ENCODE peak calls at places on chromosome 22, in seven cellular contexts. Y is upper lobe of left lung, Z is heart left ventricle, M is IMR-90, V is fibroblast of lung, C is left ventricle myocardium inferior, N is colonic mucosa. G is an unnamed sample.

GRCh38 chr22:17106785-17107546 is 14.2 kb downstream of the TMEM121B start:
- DNase-seq in M (no peak), C (no peak), N (no peak), V (no peak), Y (peak; percentile 54), Z (peak; percentile 37), G (no peak)

GRCh38 chr22:29154364-29155048 is 51.2 kb upstream of the EMID1 start:
- DNase-seq in V (peak; percentile 64), Y (peak; percentile 85), M (peak; percentile 51), C (peak; percentile 73), Z (peak; percentile 76), N (peak; percentile 74), G (peak; percentile 24)

GRCh38 chr22:46589141-46589748 is 30.9 kb upstream of the GRAMD4 start:
- DNase-seq in M (no peak), Y (no peak), N (no peak), Z (peak; percentile 26), V (no peak), C (peak; percentile 13), G (no peak)

GRCh38 chr22:27100789-27101188 is 443.4 kb downstream of the MIAT start:
- DNase-seq in C (no peak), V (no peak), M (peak; percentile 45), N (no peak), Y (no peak), Z (no peak), G (no peak)

GRCh38 chr22:38309614-38310517 is 7.4 kb downstream of the CSNK1E start:
- DNase-seq in N (no peak), M (no peak), V (peak; percentile 42), Y (no peak), Z (no peak), C (no peak), G (peak; percentile 51)

GRCh38 chr22:17961443-17961729 is 63.0 kb downstream of the MICAL3 start:
- DNase-seq in N (no peak), C (no peak), M (no peak), Y (no peak), Z (no peak), V (no peak), G (no peak)

GRCh38 chr22:26718905-26719304 is 61.5 kb downstream of the MIAT start:
- DNase-seq in V (peak; percentile 80), N (no peak), Y (no peak), Z (no peak), M (peak; percentile 91), C (no peak), G (peak; percentile 90)

GRCh38 chr22:30864441-30865420 is 103.8 kb downstream of the MORC2 start:
- DNase-seq in V (no peak), M (no peak), Y (peak; percentile 15), N (no peak), C (no peak), Z (no peak), G (no peak)

GRCh38 chr22:27810566-27810965 is 9.0 kb upstream of the MN1 start:
- DNase-seq in C (peak; percentile 62), V (peak; percentile 77), Z (peak; percentile 80), M (peak; percentile 68), Y (no peak), N (peak; percentile 38), G (peak; percentile 82)

GRCh38 chr22:35987487-35987886 is 41.1 kb downstream of the RBFOX2 start:
- DNase-seq in Y (no peak), M (peak; percentile 58), Z (no peak), V (peak; percentile 61), N (no peak), C (no peak), G (peak; percentile 59)

GRCh38 chr22:26045051-26045450 is 124.2 kb upstream of the SEZ6L start:
- DNase-seq in Z (no peak), M (no peak), Y (no peak), C (no peak), V (no peak), N (no peak), G (no peak)

GRCh38 chr22:41833369-41834004 is 582 bp downstream of the SREBF2 start:
- DNase-seq in V (peak; percentile 20), N (peak; percentile 57), M (no peak), Z (peak; percentile 61), Y (peak; percentile 53), C (peak; percentile 30), G (peak; percentile 56)

GRCh38 chr22:26553056-26553752 is 36.7 kb downstream of the TPST2 start:
- DNase-seq in N (no peak), M (peak; percentile 94), Y (no peak), Z (no peak), V (peak; percentile 80), C (no peak), G (peak; percentile 82)

GRCh38 chr22:27011717-27012116 is 354.3 kb downstream of the MIAT start:
- DNase-seq in Z (no peak), M (no peak), C (no peak), N (no peak), V (no peak), Y (no peak), G (no peak)

GRCh38 chr22:38924197-38924952 is 33.0 kb upstream of the APOBEC3A start:
- DNase-seq in Z (peak; percentile 80), M (peak; percentile 90), Y (peak; percentile 83), N (peak; percentile 90), V (peak; percentile 96), C (peak; percentile 72), G (peak; percentile 88)

GRCh38 chr22:42330953-42331525 is 60.6 kb upstream of the TCF20 start:
- DNase-seq in Y (no peak), Z (no peak), C (no peak), M (no peak), N (peak; percentile 58), V (no peak), G (peak; percentile 9)

GRCh38 chr22:39029227-39029626 is 8.3 kb downstream of the APOBEC3D start:
- DNase-seq in V (no peak), M (no peak), N (no peak), C (no peak), Z (no peak), Y (no peak), G (no peak)

GRCh38 chr22:49369726-49370717 is 457.7 kb downstream of the BRD1 start:
- DNase-seq in C (no peak), Z (no peak), Y (no peak), N (peak; percentile 11), V (no peak), M (no peak), G (no peak)
- H3K4me3 ChIP-seq in C (no peak overlapping the region), Z (no peak overlapping the region), Y (no peak overlapping the region), N (no peak overlapping the region), V (no peak overlapping the region), M (no peak overlapping the region), G (no peak overlapping the region)

DNA sequence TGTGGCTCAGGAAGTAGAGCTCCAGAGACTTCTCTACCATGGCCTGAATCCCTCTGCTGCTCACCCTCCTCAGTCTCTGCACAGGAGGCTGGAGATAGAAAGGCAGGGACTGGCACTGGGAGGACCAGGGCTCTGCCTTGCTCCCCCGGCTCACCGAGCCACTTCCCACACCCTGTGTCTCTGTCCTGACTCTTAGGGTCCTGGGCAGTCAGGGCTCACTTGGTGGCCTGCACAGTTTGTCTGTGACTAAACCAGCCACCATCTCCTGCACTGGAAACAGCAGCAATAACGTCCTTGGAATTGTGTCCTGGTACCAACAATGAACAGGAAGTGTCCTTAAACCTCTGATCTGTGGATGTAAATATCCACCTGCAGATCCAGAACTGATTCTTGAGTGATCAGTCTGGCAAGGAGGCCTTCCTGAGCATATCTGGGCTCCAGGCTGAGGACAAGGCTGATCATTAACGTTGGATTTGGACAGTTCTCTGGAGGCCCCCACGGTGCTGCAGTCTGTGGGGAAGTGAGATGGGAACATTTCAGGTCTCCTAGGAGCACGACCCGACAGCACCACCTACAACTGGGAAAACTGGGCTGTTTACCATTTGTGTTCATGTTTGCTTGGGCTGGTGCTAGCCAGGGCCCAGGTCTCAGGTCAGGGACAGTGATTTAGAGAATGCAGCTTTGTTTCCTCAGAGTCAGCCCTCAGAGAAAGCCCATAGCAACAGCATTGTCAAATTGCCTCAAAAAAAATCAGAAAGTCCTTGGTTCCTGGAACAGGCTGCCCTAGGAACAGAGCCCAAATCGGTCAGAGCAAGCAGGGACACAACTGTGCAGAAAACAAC is 82.5 kb downstream of the ZNF280B start:
- DNase-seq in Y (no peak), M (no peak), C (no peak), Z (no peak), V (no peak), N (no peak), G (no peak)
- TF ChIP-seq CTCF in Y (no peak), M (no peak), C (no peak), Z (no peak), V (no peak), N (no peak), G (no peak)

GRCh38 chr22:45235101-45235777 is 5.5 kb downstream of the KIAA0930 start:
- DNase-seq in C (no peak), Z (peak; percentile 63), Y (peak; percentile 64), V (no peak), N (no peak), M (no peak), G (no peak)
- H3K4me3 ChIP-seq in C (no peak overlapping the region), Z (no peak overlapping the region), Y (no peak overlapping the region), V (no peak overlapping the region), N (no peak overlapping the region), M (no peak overlapping the region), G (no peak overlapping the region)

DNA sequence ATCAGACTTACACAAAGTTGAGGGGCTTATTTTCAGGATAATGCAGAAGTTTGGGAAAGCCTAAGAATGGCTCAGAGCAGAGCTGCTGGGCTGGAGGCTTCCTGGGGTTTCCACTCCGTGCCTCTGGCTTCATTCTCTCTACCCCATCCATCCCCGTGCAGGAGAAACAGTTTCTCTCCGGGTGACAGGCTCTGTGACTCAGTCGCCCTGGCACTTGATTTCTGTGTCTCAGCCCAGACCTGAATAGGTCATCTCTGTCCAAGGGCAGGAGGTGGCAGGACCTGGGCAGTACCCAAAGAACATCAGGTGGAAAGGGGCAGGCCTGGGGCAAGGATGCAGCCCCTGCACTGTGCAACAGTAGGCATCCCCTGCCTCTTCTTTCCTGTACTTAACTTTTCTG is 38.4 kb upstream of the RTL6 start:
- DNase-seq in Y (no peak), V (no peak), Z (no peak), M (no peak), C (no peak), N (no peak), G (no peak)
- TF ChIP-seq CTCF in Y (no peak), V (no peak), Z (no peak), M (no peak), C (no peak), N (no peak), G (no peak)

GRCh38 chr22:48242461-48242864 is 1480.0 kb downstream of the TBC1D22A start:
- DNase-seq in M (no peak), C (no peak), N (peak; percentile 12), Y (no peak), Z (no peak), V (no peak), G (no peak)
- H3K4me3 ChIP-seq in M (no peak overlapping the region), C (no peak overlapping the region), N (no peak overlapping the region), Y (no peak overlapping the region), Z (no peak overlapping the region), V (no peak overlapping the region), G (no peak overlapping the region)

DNA sequence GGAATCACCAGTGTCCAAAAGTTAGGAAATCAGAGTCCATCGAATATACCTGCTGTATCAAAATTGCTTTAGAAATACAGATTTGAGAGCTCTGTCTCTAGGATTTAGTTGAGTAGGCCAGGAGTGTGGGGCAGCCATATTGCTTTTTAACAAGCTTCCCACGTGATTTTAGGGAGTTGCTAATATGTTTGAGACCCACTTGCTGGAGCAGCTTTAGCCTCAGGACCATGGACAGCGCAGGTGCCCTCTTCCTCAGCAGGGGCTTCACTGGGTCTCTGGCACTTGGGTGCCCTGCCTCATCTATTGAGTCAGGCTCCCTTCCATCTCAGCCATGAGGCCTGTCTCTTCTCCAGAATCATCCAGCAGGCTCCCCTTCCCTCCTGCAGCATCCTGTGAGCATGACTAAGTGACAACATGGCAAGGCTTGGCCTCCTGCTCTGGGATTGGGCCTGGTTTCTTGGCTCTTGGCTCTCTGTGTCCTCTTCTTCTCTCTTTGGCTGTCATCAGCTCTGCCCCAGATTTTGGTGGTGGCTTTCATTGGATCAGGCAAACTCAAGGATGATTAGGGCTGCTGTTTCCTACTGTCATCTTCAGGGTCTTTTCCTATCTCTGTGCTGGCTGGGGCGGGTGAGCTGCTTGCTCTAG is 70.0 kb downstream of the SGSM1 start:
- DNase-seq in M (no peak), Z (no peak), V (peak; percentile 4), C (no peak), Y (no peak), N (no peak), G (peak; percentile 4)
- TF ChIP-seq CTCF in M (no peak), Z (no peak), V (no peak), C (no peak), Y (no peak), N (no peak), G (no peak)

G was measured in foreskin fibroblast.